ENCODE peak calls at places on chromosomes 16 and 17, in five cellular contexts. M is effector memory CD4-positive, alpha-beta T cell; L is CD8-positive, alpha-beta memory T cell; Z is neuronal stem cell; T is neural progenitor cell. X is an unnamed sample.

GRCh38 chr17:2235792-2236365 is 67.7 kb downstream of the SMG6 start:
- DNase-seq in M (no peak), L (no peak), Z (no peak), T (no peak), X (no peak)

GRCh38 chr16:84920333-84920732 is 91.0 kb downstream of the ZDHHC7 start:
- DNase-seq in M (no peak), L (no peak), Z (no peak), T (no peak), X (no peak)

GRCh38 chr17:72136692-72137550 is 16.1 kb downstream of the SOX9 start:
- DNase-seq in M (no peak), L (no peak), Z (no peak), T (no peak), X (no peak)

GRCh38 chr17:55702150-55702549 is 20.5 kb downstream of the TMEM100 start:
- DNase-seq in M (no peak), L (no peak), Z (no peak), T (no peak), X (no peak)

GRCh38 chr16:259814-260253 is 15.9 kb downstream of the RGS11 start:
- DNase-seq in M (no peak), L (no peak), Z (no peak), T (no peak), X (no peak)

GRCh38 chr17:27670791-27671590 is 40.0 kb downstream of the LGALS9 start:
- DNase-seq in M (no peak), L (no peak), Z (no peak), T (no peak), X (no peak)

GRCh38 chr17:73188011-73188410 is 4.8 kb upstream of the COG1 start:
- DNase-seq in M (no peak), L (no peak), Z (no peak), T (no peak), X (no peak)

GRCh38 chr17:74960739-74961342 is 11.7 kb downstream of the HID1 start:
- DNase-seq in M (peak; percentile 15), L (no peak), Z (no peak), T (peak; percentile 80), X (no peak)

GRCh38 chr16:72457243-72457925 is 285.4 kb upstream of the PMFBP1 start:
- DNase-seq in M (no peak), L (no peak), Z (no peak), T (no peak), X (no peak)

GRCh38 chr16:58854392-58854791 is 120.3 kb upstream of the GOT2 start:
- DNase-seq in M (no peak), L (no peak), Z (no peak), T (no peak), X (no peak)

GRCh38 chr16:85316321-85316919 is 204.1 kb upstream of the CIBAR2 start:
- DNase-seq in M (no peak), L (no peak), Z (peak; percentile 67), T (peak; percentile 88), X (no peak)

GRCh38 chr16:30927789-30928378 is 4.5 kb downstream of the FBXL19 start:
- DNase-seq in M (no peak), L (peak; percentile 25), Z (peak; percentile 48), T (peak; percentile 81), X (no peak)

GRCh38 chr17:71760062-71760720 is 360.6 kb upstream of the SOX9 start:
- DNase-seq in M (no peak), L (no peak), Z (no peak), T (no peak), X (no peak)

GRCh38 chr16:89402962-89403361 is 87.4 kb downstream of the ANKRD11 start:
- DNase-seq in M (no peak), L (peak; percentile 77), Z (no peak), T (no peak), X (no peak)

GRCh38 chr17:75338335-75338734 is 49.1 kb upstream of the SLC25A19 start:
- DNase-seq in M (no peak), L (peak; percentile 48), Z (no peak), T (no peak), X (no peak)

GRCh38 chr17:67461876-67462275 is 84.8 kb downstream of the PITPNC1 start:
- DNase-seq in M (no peak), L (no peak), Z (no peak), T (no peak), X (no peak)

GRCh38 chr17:28047806-28048205 is 5.3 kb downstream of the NLK start:
- DNase-seq in M (no peak), L (no peak), Z (no peak), T (peak; percentile 56), X (no peak)

GRCh38 chr17:45341389-45342158 is 24.8 kb upstream of the MAP3K14 start:
- DNase-seq in M (no peak), L (no peak), Z (peak; percentile 41), T (peak; percentile 74), X (no peak)

GRCh38 chr17:45227101-45227591 is 5.5 kb downstream of the FMNL1 start:
- DNase-seq in M (no peak), L (no peak), Z (no peak), T (no peak), X (no peak)

GRCh38 chr17:59634632-59635561 is 15.2 kb downstream of the CLTC start:
- DNase-seq in M (no peak), L (no peak), Z (no peak), T (no peak), X (no peak)

GRCh38 chr17:49571283-49571682 is 4.4 kb upstream of the NXPH3 start:
- DNase-seq in M (no peak), L (no peak), Z (no peak), T (no peak), X (no peak)

GRCh38 chr16:74169687-74170522 is 126.7 kb upstream of the PSMD7 start:
- DNase-seq in M (no peak), L (no peak), Z (no peak), T (no peak), X (no peak)

GRCh38 chr17:2423271-2423670 is 22.4 kb upstream of the MNT start:
- DNase-seq in M (no peak), L (no peak), Z (no peak), T (no peak), X (no peak)

GRCh38 chr17:58974354-58974753 is 132.3 kb downstream of the TRIM37 start:
- DNase-seq in M (no peak), L (no peak), Z (no peak), T (no peak), X (no peak)

GRCh38 chr17:56598471-56598870 is 5.0 kb downstream of the NOG start:
- DNase-seq in M (no peak), L (peak; percentile 10), Z (no peak), T (no peak), X (no peak)

GRCh38 chr17:5864910-5865657 is 205.1 kb upstream of the WSCD1 start:
- DNase-seq in M (no peak), L (no peak), Z (no peak), T (no peak), X (no peak)

GRCh38 chr17:31595666-31596381 is 204.3 kb downstream of the RAB11FIP4 start:
- DNase-seq in M (no peak), L (no peak), Z (no peak), T (no peak), X (no peak)

GRCh38 chr17:33520404-33521032 is 227.4 kb upstream of the ASIC2 start:
- DNase-seq in M (peak; percentile 5), L (no peak), Z (peak; percentile 71), T (peak; percentile 74), X (no peak)

GRCh38 chr16:65180986-65181710 is 59.3 kb upstream of the CDH11 start:
- DNase-seq in M (no peak), L (no peak), Z (no peak), T (no peak), X (no peak)

GRCh38 chr16:21179983-21180365 is 21.5 kb downstream of the LDAF1 start:
- DNase-seq in M (no peak), L (no peak), Z (no peak), T (no peak), X (no peak)

GRCh38 chr16:31274831-31275816 is 15.3 kb downstream of the ITGAM start:
- DNase-seq in M (no peak), L (no peak), Z (no peak), T (no peak), X (no peak)

GRCh38 chr17:79154951-79155557 is 80.4 kb downstream of the ENGASE start:
- DNase-seq in M (no peak), L (no peak), Z (no peak), T (no peak), X (no peak)

GRCh38 chr16:17467923-17468540 is 2.7 kb downstream of the XYLT1 start:
- DNase-seq in M (no peak), L (peak; percentile 37), Z (peak; percentile 59), T (peak; percentile 84), X (no peak)

GRCh38 chr16:19008770-19009169 is 25.0 kb downstream of the TMC7 start:
- DNase-seq in M (no peak), L (no peak), Z (no peak), T (no peak), X (no peak)

GRCh38 chr16:49739381-49739780 is 116.5 kb downstream of the ZNF423 start:
- DNase-seq in M (no peak), L (no peak), Z (no peak), T (peak; percentile 61), X (no peak)

GRCh38 chr17:915416-916201 is 64.0 kb downstream of the NXN start:
- DNase-seq in M (no peak), L (no peak), Z (no peak), T (peak; percentile 49), X (no peak)

GRCh38 chr17:58156839-58157803 is 8.9 kb downstream of the OR4D1 start:
- DNase-seq in M (peak; percentile 46), L (peak; percentile 60), Z (peak; percentile 48), T (peak; percentile 77), X (peak; percentile 26)

GRCh38 chr16:11679250-11679649 is 11.0 kb downstream of the SNN start:
- DNase-seq in M (no peak), L (no peak), Z (no peak), T (no peak), X (no peak)

DNA sequence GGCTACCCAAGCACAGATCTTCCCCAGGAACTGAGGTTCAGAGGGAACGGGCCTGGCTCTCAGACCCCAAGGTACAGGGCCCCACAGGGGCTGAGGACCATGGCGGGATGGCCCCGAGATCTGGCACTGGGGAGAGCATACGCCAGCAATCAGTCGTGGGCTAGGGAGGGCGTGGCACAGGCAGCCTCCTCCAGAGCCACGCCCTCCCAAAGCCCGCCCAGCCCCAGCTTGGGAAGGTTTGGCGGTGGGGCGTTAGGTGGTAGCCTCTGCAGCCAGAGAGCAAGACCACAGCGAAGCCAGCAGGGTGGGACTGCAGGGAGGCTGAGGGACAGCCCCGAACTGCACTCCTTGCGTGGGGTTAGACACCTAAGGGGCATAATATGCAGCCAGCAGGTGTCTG is 11.6 kb downstream of the WNT9B start:
- DNase-seq in M (no peak), L (no peak), Z (no peak), T (peak; percentile 80), X (no peak)
- H3K9me3 ChIP-seq in M (no peaks in the 10 kb centered on the region), L (no peaks in the 10 kb centered on the region), Z (no peaks in the 10 kb centered on the region), T (no peaks in the 10 kb centered on the region), X (no peaks in the 10 kb centered on the region)

GRCh38 chr17:22267019-22267418 is 574.7 kb downstream of the KCNJ18 start:
- DNase-seq in M (no peak), L (no peak), Z (no peak), T (no peak), X (no peak)
- H3K9me3 ChIP-seq in M (no peaks in the 10 kb centered on the region), L (no peaks in the 10 kb centered on the region), Z (peaks cover 28% of the 10 kb centered on the region), T (peaks cover 38% of the 10 kb centered on the region), X (peaks cover 4% of the 10 kb centered on the region)

GRCh38 chr16:35176449-35176848 is 1717.0 kb downstream of the TP53TG3F start:
- DNase-seq in M (no peak), L (no peak), Z (no peak), T (no peak), X (no peak)
- H3K9me3 ChIP-seq in M (peaks cover 5% of the 10 kb centered on the region), L (no peaks in the 10 kb centered on the region), Z (peaks cover 44% of the 10 kb centered on the region), T (peaks cover 18% of the 10 kb centered on the region), X (no peaks in the 10 kb centered on the region)

GRCh38 chr16:1740234-1740633 is 31.1 kb downstream of the NME3 start:
- DNase-seq in M (no peak), L (no peak), Z (no peak), T (no peak), X (no peak)
- H3K9me3 ChIP-seq in M (no peaks in the 10 kb centered on the region), L (no peaks in the 10 kb centered on the region), Z (peaks cover 32% of the 10 kb centered on the region), T (no peaks in the 10 kb centered on the region), X (no peaks in the 10 kb centered on the region)